ENCODE peak calls at places on chromosomes 7 and 10, in six cellular contexts. One of them, this sample, is unnamed.

GRCh38 chr10:43226851-43227845 is 39.7 kb downstream of the RASGEF1A start:
- DNase-seq in lower lobe of right lung: peak
- DNase-seq in thoracic aorta: peak
- DNase-seq in uterus: peak
- DNase-seq in CD8-positive, alpha-beta T cell: no peak
- DNase-seq in Peyer's patch: peak
- DNase-seq in this sample: no peak

GRCh38 chr10:97131041-97131659 is 54.6 kb downstream of the SLIT1 start:
- DNase-seq in lower lobe of right lung: no peak
- DNase-seq in thoracic aorta: no peak
- DNase-seq in uterus: no peak
- DNase-seq in CD8-positive, alpha-beta T cell: no peak
- DNase-seq in Peyer's patch: no peak
- DNase-seq in this sample: no peak

GRCh38 chr10:49230004-49230403 is 41.8 kb upstream of the TMEM273 start:
- DNase-seq in lower lobe of right lung: no peak
- DNase-seq in thoracic aorta: no peak
- DNase-seq in uterus: no peak
- DNase-seq in CD8-positive, alpha-beta T cell: no peak
- DNase-seq in Peyer's patch: no peak
- DNase-seq in this sample: no peak

GRCh38 chr10:624605-625334 is 64.7 kb downstream of the DIP2C start:
- DNase-seq in lower lobe of right lung: peak
- DNase-seq in thoracic aorta: no peak
- DNase-seq in uterus: peak
- DNase-seq in CD8-positive, alpha-beta T cell: no peak
- DNase-seq in Peyer's patch: no peak
- DNase-seq in this sample: peak

GRCh38 chr10:64365663-64366062 is 844.5 kb downstream of the REEP3 start:
- DNase-seq in lower lobe of right lung: no peak
- DNase-seq in thoracic aorta: no peak
- DNase-seq in uterus: no peak
- DNase-seq in CD8-positive, alpha-beta T cell: no peak
- DNase-seq in Peyer's patch: no peak
- DNase-seq in this sample: no peak

GRCh38 chr10:13890617-13891541 is 304.1 kb downstream of the PRPF18 start:
- DNase-seq in lower lobe of right lung: peak
- DNase-seq in thoracic aorta: no peak
- DNase-seq in uterus: peak
- DNase-seq in CD8-positive, alpha-beta T cell: no peak
- DNase-seq in Peyer's patch: no peak
- DNase-seq in this sample: peak

GRCh38 chr10:119450606-119451304 is 91.8 kb downstream of the RGS10 start:
- DNase-seq in lower lobe of right lung: peak
- DNase-seq in thoracic aorta: no peak
- DNase-seq in uterus: no peak
- DNase-seq in CD8-positive, alpha-beta T cell: no peak
- DNase-seq in Peyer's patch: no peak
- DNase-seq in this sample: no peak

GRCh38 chr7:901041-901387 is 24.7 kb downstream of the GET4 start:
- DNase-seq in lower lobe of right lung: no peak
- DNase-seq in thoracic aorta: no peak
- DNase-seq in uterus: no peak
- DNase-seq in CD8-positive, alpha-beta T cell: no peak
- DNase-seq in Peyer's patch: no peak
- DNase-seq in this sample: no peak

GRCh38 chr7:33921216-33921938 is 16.0 kb downstream of the BMPER start:
- DNase-seq in lower lobe of right lung: no peak
- DNase-seq in thoracic aorta: no peak
- DNase-seq in uterus: peak
- DNase-seq in CD8-positive, alpha-beta T cell: no peak
- DNase-seq in Peyer's patch: no peak
- DNase-seq in this sample: no peak

GRCh38 chr7:2151801-2152612 is 80.7 kb downstream of the MAD1L1 start:
- DNase-seq in lower lobe of right lung: peak
- DNase-seq in thoracic aorta: no peak
- DNase-seq in uterus: no peak
- DNase-seq in CD8-positive, alpha-beta T cell: no peak
- DNase-seq in Peyer's patch: no peak
- DNase-seq in this sample: no peak

GRCh38 chr7:27921081-27921836 is 181.3 kb downstream of the TAX1BP1 start:
- DNase-seq in lower lobe of right lung: no peak
- DNase-seq in thoracic aorta: no peak
- DNase-seq in uterus: no peak
- DNase-seq in CD8-positive, alpha-beta T cell: no peak
- DNase-seq in Peyer's patch: no peak
- DNase-seq in this sample: peak

GRCh38 chr7:103989785-103990775 is 622 bp upstream of the RELN start:
- DNase-seq in lower lobe of right lung: no peak
- DNase-seq in thoracic aorta: no peak
- DNase-seq in uterus: no peak
- DNase-seq in CD8-positive, alpha-beta T cell: no peak
- DNase-seq in Peyer's patch: no peak
- DNase-seq in this sample: peak

GRCh38 chr10:24858244-24858907 is 94.0 kb downstream of the PRTFDC1 start:
- DNase-seq in lower lobe of right lung: no peak
- DNase-seq in thoracic aorta: no peak
- DNase-seq in uterus: no peak
- DNase-seq in CD8-positive, alpha-beta T cell: no peak
- DNase-seq in Peyer's patch: no peak
- DNase-seq in this sample: peak

GRCh38 chr10:43257210-43258031 is 9.4 kb downstream of the RASGEF1A start:
- DNase-seq in lower lobe of right lung: no peak
- DNase-seq in thoracic aorta: no peak
- DNase-seq in uterus: no peak
- DNase-seq in CD8-positive, alpha-beta T cell: no peak
- DNase-seq in Peyer's patch: peak
- DNase-seq in this sample: no peak

GRCh38 chr7:120168066-120168465 is 104.9 kb upstream of the KCND2 start:
- DNase-seq in lower lobe of right lung: no peak
- DNase-seq in thoracic aorta: no peak
- DNase-seq in uterus: peak
- DNase-seq in CD8-positive, alpha-beta T cell: no peak
- DNase-seq in Peyer's patch: no peak
- DNase-seq in this sample: peak

GRCh38 chr7:64626557-64626956 is 39.4 kb upstream of the ZNF107 start:
- DNase-seq in lower lobe of right lung: no peak
- DNase-seq in thoracic aorta: no peak
- DNase-seq in uterus: no peak
- DNase-seq in CD8-positive, alpha-beta T cell: no peak
- DNase-seq in Peyer's patch: no peak
- DNase-seq in this sample: no peak

GRCh38 chr7:132765861-132766260 is 189.6 kb upstream of the PLXNA4 start:
- DNase-seq in lower lobe of right lung: no peak
- DNase-seq in thoracic aorta: no peak
- DNase-seq in uterus: no peak
- DNase-seq in CD8-positive, alpha-beta T cell: no peak
- DNase-seq in Peyer's patch: no peak
- DNase-seq in this sample: no peak
- TF ChIP-seq CTCF in lower lobe of right lung: no peak
- TF ChIP-seq CTCF in thoracic aorta: no peak
- TF ChIP-seq CTCF in uterus: no peak
- TF ChIP-seq CTCF in CD8-positive, alpha-beta T cell: no peak
- TF ChIP-seq CTCF in Peyer's patch: no peak
- TF ChIP-seq CTCF in this sample: no peak

GRCh38 chr10:112913255-112913654 is 36.8 kb upstream of the TCF7L2 start:
- DNase-seq in lower lobe of right lung: no peak
- DNase-seq in thoracic aorta: no peak
- DNase-seq in uterus: no peak
- DNase-seq in CD8-positive, alpha-beta T cell: no peak
- DNase-seq in Peyer's patch: no peak
- DNase-seq in this sample: no peak

GRCh38 chr10:112914288-112914952 is 35.6 kb upstream of the TCF7L2 start:
- DNase-seq in lower lobe of right lung: no peak
- DNase-seq in thoracic aorta: no peak
- DNase-seq in uterus: no peak
- DNase-seq in CD8-positive, alpha-beta T cell: no peak
- DNase-seq in Peyer's patch: no peak
- DNase-seq in this sample: no peak

GRCh38 chr10:112917676-112918075 is 32.4 kb upstream of the TCF7L2 start:
- DNase-seq in lower lobe of right lung: no peak
- DNase-seq in thoracic aorta: no peak
- DNase-seq in uterus: no peak
- DNase-seq in CD8-positive, alpha-beta T cell: no peak
- DNase-seq in Peyer's patch: no peak
- DNase-seq in this sample: no peak

GRCh38 chr10:112913661-112914287 is 36.3 kb upstream of the TCF7L2 start:
- DNase-seq in lower lobe of right lung: no peak
- DNase-seq in thoracic aorta: no peak
- DNase-seq in uterus: no peak
- DNase-seq in CD8-positive, alpha-beta T cell: no peak
- DNase-seq in Peyer's patch: no peak
- DNase-seq in this sample: no peak

GRCh38 chr10:112915590-112916572 is 34.2 kb upstream of the TCF7L2 start:
- DNase-seq in lower lobe of right lung: no peak
- DNase-seq in thoracic aorta: no peak
- DNase-seq in uterus: no peak
- DNase-seq in CD8-positive, alpha-beta T cell: no peak
- DNase-seq in Peyer's patch: peak
- DNase-seq in this sample: no peak
- H3K4me3 ChIP-seq in lower lobe of right lung: no peak
- H3K4me3 ChIP-seq in thoracic aorta: no peak
- H3K4me3 ChIP-seq in uterus: no peak
- H3K4me3 ChIP-seq in CD8-positive, alpha-beta T cell: no peak
- H3K4me3 ChIP-seq in Peyer's patch: no peak
- H3K4me3 ChIP-seq in this sample: no peak

GRCh38 chr10:103044942-103045489 is 126.9 kb downstream of the CNNM2 start:
- DNase-seq in lower lobe of right lung: no peak
- DNase-seq in thoracic aorta: no peak
- DNase-seq in uterus: no peak
- DNase-seq in CD8-positive, alpha-beta T cell: no peak
- DNase-seq in Peyer's patch: no peak
- DNase-seq in this sample: peak

GRCh38 chr10:103040424-103040823 is 122.3 kb downstream of the CNNM2 start:
- DNase-seq in lower lobe of right lung: no peak
- DNase-seq in thoracic aorta: no peak
- DNase-seq in uterus: no peak
- DNase-seq in CD8-positive, alpha-beta T cell: no peak
- DNase-seq in Peyer's patch: no peak
- DNase-seq in this sample: peak

GRCh38 chr10:103041391-103041790 is 123.3 kb downstream of the CNNM2 start:
- DNase-seq in lower lobe of right lung: no peak
- DNase-seq in thoracic aorta: no peak
- DNase-seq in uterus: no peak
- DNase-seq in CD8-positive, alpha-beta T cell: no peak
- DNase-seq in Peyer's patch: no peak
- DNase-seq in this sample: no peak

GRCh38 chr10:103042129-103042528 is 124.0 kb downstream of the CNNM2 start:
- DNase-seq in lower lobe of right lung: no peak
- DNase-seq in thoracic aorta: no peak
- DNase-seq in uterus: no peak
- DNase-seq in CD8-positive, alpha-beta T cell: no peak
- DNase-seq in Peyer's patch: no peak
- DNase-seq in this sample: no peak

DNA sequence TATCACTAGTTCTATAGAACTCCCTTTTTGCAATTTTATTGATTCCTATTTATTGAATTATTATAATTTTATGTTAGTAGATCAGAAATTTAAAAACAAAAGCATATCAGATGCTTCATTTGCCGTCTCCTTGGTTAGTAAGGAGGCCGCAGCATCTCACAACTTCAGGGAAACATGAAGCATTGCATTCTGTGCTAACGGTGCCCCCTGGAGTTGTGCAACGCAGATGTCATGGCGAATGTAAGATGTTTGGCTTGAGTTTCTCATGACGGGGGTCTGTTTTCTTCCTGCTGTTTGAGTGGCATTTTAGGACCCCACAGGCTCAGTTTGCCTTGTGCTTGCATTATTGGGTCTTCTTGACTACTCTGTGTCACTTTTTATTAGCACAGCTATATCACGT is 124.8 kb downstream of the CNNM2 start:
- DNase-seq in lower lobe of right lung: no peak
- DNase-seq in thoracic aorta: no peak
- DNase-seq in uterus: no peak
- DNase-seq in CD8-positive, alpha-beta T cell: no peak
- DNase-seq in Peyer's patch: no peak
- DNase-seq in this sample: no peak
- TF ChIP-seq CTCF in lower lobe of right lung: no peak
- TF ChIP-seq CTCF in thoracic aorta: no peak
- TF ChIP-seq CTCF in uterus: no peak
- TF ChIP-seq CTCF in CD8-positive, alpha-beta T cell: no peak
- TF ChIP-seq CTCF in Peyer's patch: no peak
- TF ChIP-seq CTCF in this sample: no peak

DNA sequence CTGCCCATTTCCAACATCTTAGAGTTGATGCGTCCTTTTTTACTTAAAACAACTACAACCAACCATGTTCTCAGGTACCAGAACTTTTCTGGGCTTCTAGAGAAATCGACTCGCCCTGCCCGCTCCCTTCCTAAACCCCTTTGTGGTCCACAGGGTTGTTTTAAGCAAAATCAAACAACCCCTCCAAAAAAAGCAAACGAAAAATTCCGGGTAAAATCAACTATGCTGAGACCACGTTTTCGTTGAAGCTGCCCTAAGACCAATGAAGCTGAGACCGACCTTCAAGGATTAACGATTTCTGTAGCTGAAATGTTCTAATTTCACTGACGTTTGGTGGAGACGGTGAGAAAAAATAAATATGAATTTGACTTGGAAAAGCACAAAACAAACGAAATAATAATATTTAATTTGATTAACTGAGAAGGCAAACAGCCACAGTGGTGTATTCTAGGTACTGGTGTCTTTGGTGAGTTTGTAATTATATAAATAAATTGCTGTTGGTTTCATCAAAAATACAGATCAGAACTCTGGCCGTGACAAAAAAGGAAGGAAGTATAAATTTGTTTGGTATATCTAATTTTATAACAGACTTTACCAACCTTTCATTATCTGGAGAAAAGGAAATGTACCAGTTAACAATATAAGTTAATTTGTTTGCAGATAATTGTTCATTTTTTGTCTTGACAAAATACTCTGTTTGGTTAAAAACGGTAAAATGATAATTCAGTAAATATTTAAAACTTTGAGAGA is 4.7 kb upstream of the IGF2BP3 start:
- DNase-seq in lower lobe of right lung: no peak
- DNase-seq in thoracic aorta: no peak
- DNase-seq in uterus: no peak
- DNase-seq in CD8-positive, alpha-beta T cell: no peak
- DNase-seq in Peyer's patch: no peak
- DNase-seq in this sample: no peak
- H3K4me3 ChIP-seq in lower lobe of right lung: peak
- H3K4me3 ChIP-seq in thoracic aorta: peak
- H3K4me3 ChIP-seq in uterus: no peak
- H3K4me3 ChIP-seq in CD8-positive, alpha-beta T cell: no peak
- H3K4me3 ChIP-seq in Peyer's patch: no peak
- H3K4me3 ChIP-seq in this sample: peak

DNA sequence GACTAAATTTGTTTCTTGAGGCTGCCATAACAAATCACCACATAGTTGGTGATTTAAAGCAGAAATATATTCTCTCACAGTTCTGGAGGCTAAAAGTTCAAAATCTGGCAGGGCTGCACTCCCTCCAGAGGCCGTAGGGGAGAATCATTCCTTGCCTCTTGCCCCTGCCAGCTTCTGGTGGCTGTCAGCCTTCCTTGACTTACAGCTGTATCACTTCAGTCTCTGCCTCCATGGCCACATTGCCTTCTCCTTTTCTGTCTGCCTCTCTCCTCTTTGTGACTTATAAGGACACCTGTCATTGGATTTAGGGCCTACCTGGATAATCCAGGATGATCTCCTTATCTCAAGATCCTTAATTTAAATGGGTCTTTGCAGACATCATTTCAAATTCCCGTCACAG is 5.8 kb upstream of the LRRC4 start:
- DNase-seq in lower lobe of right lung: no peak
- DNase-seq in thoracic aorta: no peak
- DNase-seq in uterus: no peak
- DNase-seq in CD8-positive, alpha-beta T cell: no peak
- DNase-seq in Peyer's patch: no peak
- DNase-seq in this sample: no peak
- TF ChIP-seq CTCF in lower lobe of right lung: no peak
- TF ChIP-seq CTCF in thoracic aorta: no peak
- TF ChIP-seq CTCF in uterus: no peak
- TF ChIP-seq CTCF in CD8-positive, alpha-beta T cell: no peak
- TF ChIP-seq CTCF in Peyer's patch: no peak
- TF ChIP-seq CTCF in this sample: no peak